ENCODE peak calls at places on chromosome 6, in seven cellular contexts. Q is uterus, Y is pancreas, O is MG63, H is endodermal cell, C is thyroid gland, F is esophagus muscularis mucosa. N is an unnamed sample.

GRCh38 chr6:105900120-105900937 is 185.8 kb upstream of the PRDM1 start:
- DNase-seq in Y (no peak), C (no peak), O (no peak), Q (no peak), H (no peak), F (peak; percentile 86), N (no peak)

GRCh38 chr6:75196051-75196743 is 9.7 kb downstream of the COL12A1 start:
- DNase-seq in H (no peak), Q (no peak), F (no peak), C (no peak), Y (no peak), O (no peak), N (no peak)

GRCh38 chr6:83193747-83194582 is 808 bp downstream of the RWDD2A start:
- DNase-seq in F (no peak), Q (peak; percentile 32), Y (peak; percentile 82), O (peak; percentile 43), H (peak; percentile 94), C (peak; percentile 57), N (peak; percentile 44)

GRCh38 chr6:11975353-11975977 is 36.6 kb upstream of the HIVEP1 start:
- DNase-seq in Q (no peak), C (no peak), F (no peak), Y (no peak), O (no peak), H (no peak), N (no peak)

GRCh38 chr6:75991941-75992340 is 80.5 kb downstream of the IMPG1 start:
- DNase-seq in Y (no peak), C (no peak), O (no peak), Q (no peak), F (no peak), H (peak; percentile 55), N (no peak)

GRCh38 chr6:30067460-30068139 is 602 bp downstream of the PPP1R11 start:
- DNase-seq in Q (no peak), F (no peak), O (no peak), Y (no peak), H (no peak), C (no peak), N (no peak)

GRCh38 chr6:170529839-170530520 is 23.1 kb downstream of the PSMB1 start:
- DNase-seq in Q (peak; percentile 74), F (no peak), Y (peak; percentile 84), O (peak; percentile 73), H (peak; percentile 91), C (peak; percentile 80), N (peak; percentile 70)

GRCh38 chr6:161922631-161923119 is 648.8 kb upstream of the AGPAT4 start:
- DNase-seq in C (peak; percentile 9), H (peak; percentile 82), F (no peak), Y (peak; percentile 67), O (peak; percentile 70), Q (no peak), N (peak; percentile 44)

GRCh38 chr6:15614277-15614676 is 48.6 kb downstream of the DTNBP1 start:
- DNase-seq in Y (no peak), Q (no peak), H (no peak), F (no peak), O (no peak), C (no peak), N (no peak)

GRCh38 chr6:54646069-54646468 is 200.5 kb upstream of the FAM83B start:
- DNase-seq in C (no peak), H (no peak), O (no peak), Y (no peak), Q (no peak), F (no peak), N (no peak)

DNA sequence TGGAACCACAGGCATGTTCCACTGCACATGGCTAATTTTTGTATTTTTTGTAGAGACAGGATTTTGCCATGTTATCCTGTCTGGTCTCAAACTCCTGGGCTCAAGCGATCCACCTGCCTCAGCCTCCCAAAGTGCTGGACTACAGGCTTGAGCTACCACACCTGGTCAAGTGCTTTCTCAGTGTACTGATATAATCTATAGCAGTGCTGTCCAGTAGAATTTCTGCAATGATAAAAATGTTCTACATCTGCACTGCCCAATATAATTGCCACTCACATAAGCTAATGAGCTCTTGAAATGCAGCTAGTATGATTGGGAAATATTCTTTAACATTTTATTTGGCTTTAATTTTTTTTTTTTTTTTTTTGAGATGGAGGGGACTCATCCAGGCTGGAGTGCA is 64.2 kb downstream of the C6orf52 start:
- DNase-seq in O (no peak), H (no peak), C (no peak), Q (no peak), Y (no peak), F (no peak), N (no peak)
- H3K9me3 ChIP-seq in O (no peaks in the 10 kb centered on the region), H (no peaks in the 10 kb centered on the region), C (no peaks in the 10 kb centered on the region), Q (no peaks in the 10 kb centered on the region), Y (no peaks in the 10 kb centered on the region), F (no peaks in the 10 kb centered on the region), N (no peaks in the 10 kb centered on the region)

GRCh38 chr6:2327591-2327990 is 82.2 kb upstream of the GMDS start:
- DNase-seq in H (no peak), O (no peak), C (no peak), Q (no peak), Y (no peak), F (no peak), N (no peak)

DNA sequence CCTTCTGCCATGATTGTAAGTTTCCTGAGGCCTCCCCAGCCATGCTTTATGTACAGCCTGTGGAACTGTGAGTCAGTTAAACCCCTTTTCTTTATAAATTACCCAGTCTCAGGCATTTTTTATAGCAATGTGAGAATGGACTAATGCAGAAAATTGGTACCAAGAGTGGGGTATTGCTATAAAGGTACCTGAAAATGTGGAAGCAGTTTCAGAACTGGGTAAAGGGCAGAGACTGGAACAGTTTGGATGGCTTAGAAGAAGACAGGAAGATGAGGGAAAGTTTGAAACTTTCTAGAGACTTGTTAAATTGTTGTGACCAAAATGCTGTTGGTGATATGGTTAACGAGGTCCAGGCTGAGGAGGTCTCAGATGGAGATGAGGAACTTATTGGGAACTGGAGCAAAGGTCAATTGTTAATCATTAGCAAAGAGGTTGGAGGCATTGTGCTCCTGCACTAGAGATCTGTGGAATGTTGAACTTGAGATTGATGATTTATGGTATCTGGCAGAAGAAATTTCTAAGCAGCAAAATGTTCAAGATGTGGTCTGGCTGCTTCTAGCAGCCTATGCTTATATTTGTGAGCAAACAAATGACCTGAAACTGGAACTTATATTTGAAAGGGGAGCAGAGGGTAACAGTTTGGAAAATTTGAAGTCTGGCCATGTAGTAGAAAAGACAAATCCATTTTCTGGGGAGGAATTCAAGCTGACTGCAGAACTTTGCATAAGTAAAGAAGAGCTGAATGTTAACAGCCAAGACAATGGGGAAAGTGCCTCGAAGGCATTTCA is 79.0 kb upstream of the GMDS start:
- DNase-seq in H (no peak), Y (no peak), O (no peak), F (no peak), Q (no peak), C (no peak), N (no peak)
- H3K9me3 ChIP-seq in H (peaks cover 55% of the 10 kb centered on the region), Y (peaks cover 6% of the 10 kb centered on the region), O (peaks cover 3% of the 10 kb centered on the region), F (peaks cover 21% of the 10 kb centered on the region), Q (peaks cover 50% of the 10 kb centered on the region), C (no peaks in the 10 kb centered on the region), N (peaks cover 11% of the 10 kb centered on the region)

GRCh38 chr6:168415149-168415992 is 25.6 kb upstream of the SMOC2 start:
- DNase-seq in Y (no peak), H (peak; percentile 26), C (peak; percentile 12), F (no peak), Q (no peak), O (peak; percentile 18), N (no peak)
- H3K9me3 ChIP-seq in Y (no peaks in the 10 kb centered on the region), H (no peaks in the 10 kb centered on the region), C (no peaks in the 10 kb centered on the region), F (no peaks in the 10 kb centered on the region), Q (no peaks in the 10 kb centered on the region), O (no peaks in the 10 kb centered on the region), N (no peaks in the 10 kb centered on the region)

GRCh38 chr6:25155221-25155620 is 124.0 kb upstream of the CARMIL1 start:
- DNase-seq in O (no peak), Y (no peak), Q (no peak), H (no peak), F (no peak), C (no peak), N (no peak)
- H3K9me3 ChIP-seq in O (no peaks in the 10 kb centered on the region), Y (no peaks in the 10 kb centered on the region), Q (no peaks in the 10 kb centered on the region), H (peaks cover 25% of the 10 kb centered on the region), F (peaks cover 15% of the 10 kb centered on the region), C (no peaks in the 10 kb centered on the region), N (no peaks in the 10 kb centered on the region)

GRCh38 chr6:56222509-56222908 is 24.9 kb downstream of the COL21A1 start:
- DNase-seq in H (no peak), O (no peak), Y (no peak), Q (no peak), C (no peak), F (no peak), N (no peak)
- H3K9me3 ChIP-seq in H (no peaks in the 10 kb centered on the region), O (no peaks in the 10 kb centered on the region), Y (no peaks in the 10 kb centered on the region), Q (no peaks in the 10 kb centered on the region), C (no peaks in the 10 kb centered on the region), F (no peaks in the 10 kb centered on the region), N (no peaks in the 10 kb centered on the region)

DNA sequence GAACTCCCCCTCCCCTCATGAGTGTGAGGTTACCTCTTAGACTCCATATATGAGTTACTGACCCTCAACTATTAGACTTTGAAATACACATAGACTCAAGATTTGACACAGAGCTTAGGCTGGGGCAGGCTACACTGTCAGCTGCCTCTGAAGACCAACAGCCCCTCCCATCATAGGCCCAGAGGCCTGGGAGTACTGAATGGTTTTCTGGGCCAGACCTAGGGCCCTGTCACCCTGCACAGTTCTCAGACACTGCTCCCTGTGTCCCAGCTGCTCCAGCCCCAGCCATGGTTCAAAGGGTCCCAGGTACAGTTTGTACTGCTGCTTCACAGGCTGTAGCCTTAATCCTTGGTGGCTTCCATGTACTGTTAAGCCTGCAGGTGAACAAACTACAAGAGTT is 132.1 kb upstream of the MOCS1 start:
- DNase-seq in F (no peak), C (no peak), Y (no peak), H (no peak), O (no peak), Q (no peak), N (no peak)
- H3K9me3 ChIP-seq in F (no peaks in the 10 kb centered on the region), C (no peaks in the 10 kb centered on the region), Y (peaks cover 5% of the 10 kb centered on the region), H (peaks cover 19% of the 10 kb centered on the region), O (no peaks in the 10 kb centered on the region), Q (no peaks in the 10 kb centered on the region), N (peaks cover 3% of the 10 kb centered on the region)

GRCh38 chr6:23349521-23350147 is 776.4 kb upstream of the NRSN1 start:
- DNase-seq in C (no peak), F (no peak), H (no peak), Q (no peak), O (peak; percentile 34), Y (no peak), N (no peak)

GRCh38 chr6:23343610-23344306 is 774.4 kb downstream of the HDGFL1 start:
- DNase-seq in O (no peak), Q (no peak), H (no peak), Y (no peak), F (no peak), C (no peak), N (no peak)

GRCh38 chr6:23350752-23351453 is 775.1 kb upstream of the NRSN1 start:
- DNase-seq in C (no peak), O (no peak), Y (no peak), H (no peak), Q (no peak), F (no peak), N (no peak)

GRCh38 chr6:23354004-23354403 is 772.0 kb upstream of the NRSN1 start:
- DNase-seq in Q (no peak), Y (no peak), C (no peak), O (no peak), F (no peak), H (no peak), N (no peak)

DNA sequence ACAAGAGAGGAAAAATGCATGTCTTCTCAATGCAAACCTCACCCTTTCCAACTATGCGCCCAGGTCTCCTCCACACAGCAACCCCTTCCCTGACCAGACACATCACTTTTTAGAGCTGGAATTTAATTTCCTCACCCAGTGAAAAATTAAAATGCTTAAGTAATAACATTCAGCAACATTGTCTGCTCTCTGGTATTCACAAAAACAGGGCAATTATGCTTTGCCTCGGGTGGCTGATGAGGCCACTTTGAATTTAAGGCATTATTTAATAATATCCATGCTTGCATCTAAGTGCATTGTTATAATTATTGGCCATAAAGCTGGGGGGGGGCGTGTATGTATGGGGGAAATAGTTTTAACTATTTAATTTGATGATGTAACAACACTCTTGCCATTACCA is 777.8 kb upstream of the NRSN1 start:
- DNase-seq in F (no peak), C (no peak), Q (no peak), Y (no peak), O (no peak), H (no peak), N (no peak)
- H3K9me3 ChIP-seq in F (no peaks in the 10 kb centered on the region), C (no peaks in the 10 kb centered on the region), Q (no peaks in the 10 kb centered on the region), Y (no peaks in the 10 kb centered on the region), O (no peaks in the 10 kb centered on the region), H (no peaks in the 10 kb centered on the region), N (no peaks in the 10 kb centered on the region)

N was measured in lung.